ENCODE peak calls at places on chromosomes 13 and 19, in five cellular contexts. J, L, O, A and G are unnamed samples.

GRCh38 chr19:3687774-3688706 is 12.2 kb downstream of the PIP5K1C start:
- DNase-seq in J (peak), L (peak), O (no peak), A (no peak), G (no peak)

GRCh38 chr13:49020940-49021548 is 45.3 kb downstream of the FNDC3A start:
- DNase-seq in J (no peak), L (no peak), O (no peak), A (no peak), G (no peak)

GRCh38 chr13:21546372-21546771 is 57.6 kb downstream of the MICU2 start:
- DNase-seq in J (no peak), L (no peak), O (no peak), A (no peak), G (no peak)

GRCh38 chr13:40589285-40590109 is 76.9 kb downstream of the FOXO1 start:
- DNase-seq in J (no peak), L (peak), O (peak), A (no peak), G (no peak)

GRCh38 chr13:97278395-97279078 is 56.4 kb downstream of the MBNL2 start:
- DNase-seq in J (peak), L (no peak), O (no peak), A (no peak), G (no peak)

GRCh38 chr19:12834976-12835757 is 788 bp upstream of the RTBDN start:
- DNase-seq in J (peak), L (no peak), O (no peak), A (no peak), G (no peak)

GRCh38 chr19:46618670-46619231 is 6.1 kb downstream of the PTGIR start:
- DNase-seq in J (peak), L (no peak), O (no peak), A (no peak), G (no peak)

GRCh38 chr13:111584101-111584500 is 263.7 kb downstream of the TEX29 start:
- DNase-seq in J (no peak), L (no peak), O (no peak), A (no peak), G (no peak)

GRCh38 chr13:94312511-94313191 is 166.8 kb downstream of the DCT start:
- DNase-seq in J (no peak), L (no peak), O (no peak), A (no peak), G (no peak)

GRCh38 chr19:55626350-55626749 is 2.0 kb upstream of the ZNF784 start:
- DNase-seq in J (peak), L (no peak), O (no peak), A (peak), G (no peak)

GRCh38 chr13:80204642-80205041 is 136.3 kb downstream of the SPRY2 start:
- DNase-seq in J (no peak), L (no peak), O (no peak), A (no peak), G (no peak)

GRCh38 chr13:93775507-93776108 is 549.0 kb downstream of the GPC6 start:
- DNase-seq in J (no peak), L (no peak), O (no peak), A (no peak), G (no peak)

GRCh38 chr19:18119243-18120105 is 21.9 kb downstream of the MAST3 start:
- DNase-seq in J (no peak), L (no peak), O (no peak), A (peak), G (no peak)

GRCh38 chr19:53037101-53038097 is 7.1 kb upstream of the ERVV-2 start:
- DNase-seq in J (peak), L (no peak), O (no peak), A (no peak), G (no peak)

GRCh38 chr13:44368062-44368591 is 5.5 kb upstream of the SERP2 start:
- DNase-seq in J (no peak), L (no peak), O (no peak), A (no peak), G (no peak)
- H3K27ac ChIP-seq in J (no peak), L (no peak), O (no peak), A (no peak), G (no peak)

DNA sequence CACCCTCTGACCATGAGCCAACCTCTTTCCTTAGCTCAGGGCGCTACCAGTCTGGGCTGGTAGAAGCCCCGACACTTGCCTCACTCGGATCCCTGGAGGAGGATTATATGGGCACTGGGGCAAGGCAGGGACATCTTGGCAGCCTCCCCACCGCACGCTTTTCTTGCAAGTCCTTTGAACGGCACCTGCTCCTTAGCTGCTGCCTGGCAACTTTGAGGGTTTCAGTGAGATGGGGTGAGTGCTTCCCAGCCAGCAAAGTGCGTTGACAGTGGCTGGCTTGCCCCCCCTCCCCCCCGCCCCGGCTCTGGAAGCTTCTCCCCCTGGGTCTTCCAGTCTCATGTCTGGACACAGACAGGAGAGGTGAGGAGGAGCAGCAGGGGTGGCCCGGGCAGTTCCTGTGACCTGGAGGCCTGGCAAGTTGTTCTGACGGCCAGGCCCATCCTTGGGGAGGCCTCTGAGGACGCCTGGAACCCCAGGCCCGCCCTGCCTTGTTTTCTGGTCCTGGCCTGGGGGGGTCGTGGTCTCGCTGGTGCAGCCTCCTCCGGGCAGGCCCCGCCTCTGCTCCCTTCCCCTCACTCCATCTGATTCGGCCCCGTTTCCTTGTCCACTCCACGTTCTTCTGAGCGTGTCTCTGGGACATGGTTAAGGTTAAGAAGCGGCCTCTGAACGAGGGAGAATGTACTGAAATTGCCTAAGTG is 75.2 kb downstream of the ATP11A start:
- DNase-seq in J (no peak), L (no peak), O (no peak), A (no peak), G (peak)
- H3K27ac ChIP-seq in J (no peak), L (no peak), O (no peak), A (no peak), G (no peak)

GRCh38 chr13:75724742-75725504 is 88.8 kb downstream of the LMO7 start:
- DNase-seq in J (no peak), L (no peak), O (no peak), A (no peak), G (no peak)

GRCh38 chr13:75721307-75721706 is 85.2 kb downstream of the LMO7 start:
- DNase-seq in J (no peak), L (no peak), O (no peak), A (no peak), G (no peak)

GRCh38 chr13:75723927-75724326 is 87.8 kb downstream of the LMO7 start:
- DNase-seq in J (no peak), L (no peak), O (no peak), A (no peak), G (no peak)

GRCh38 chr13:75726313-75726712 is 90.2 kb downstream of the LMO7 start:
- DNase-seq in J (no peak), L (no peak), O (no peak), A (no peak), G (no peak)

GRCh38 chr13:75725784-75726183 is 89.7 kb downstream of the LMO7 start:
- DNase-seq in J (no peak), L (no peak), O (no peak), A (no peak), G (no peak)
- H3K27ac ChIP-seq in J (no peak), L (no peak), O (no peak), A (no peak), G (no peak)

GRCh38 chr19:47644743-47645499 is 36.0 kb downstream of the BICRA start:
- DNase-seq in J (no peak), L (no peak), O (no peak), A (no peak), G (no peak)

GRCh38 chr19:47649588-47649987 is 40.7 kb downstream of the BICRA start:
- DNase-seq in J (no peak), L (no peak), O (no peak), A (no peak), G (no peak)

GRCh38 chr19:47643281-47643680 is 34.3 kb downstream of the BICRA start:
- DNase-seq in J (no peak), L (no peak), O (no peak), A (no peak), G (no peak)

GRCh38 chr19:47644199-47644598 is 35.3 kb downstream of the BICRA start:
- DNase-seq in J (no peak), L (no peak), O (no peak), A (no peak), G (no peak)

GRCh38 chr19:47646924-47647323 is 38.0 kb downstream of the BICRA start:
- DNase-seq in J (no peak), L (no peak), O (no peak), A (no peak), G (no peak)
- H3K27ac ChIP-seq in J (no peak), L (no peak), O (no peak), A (no peak), G (no peak)

DNA sequence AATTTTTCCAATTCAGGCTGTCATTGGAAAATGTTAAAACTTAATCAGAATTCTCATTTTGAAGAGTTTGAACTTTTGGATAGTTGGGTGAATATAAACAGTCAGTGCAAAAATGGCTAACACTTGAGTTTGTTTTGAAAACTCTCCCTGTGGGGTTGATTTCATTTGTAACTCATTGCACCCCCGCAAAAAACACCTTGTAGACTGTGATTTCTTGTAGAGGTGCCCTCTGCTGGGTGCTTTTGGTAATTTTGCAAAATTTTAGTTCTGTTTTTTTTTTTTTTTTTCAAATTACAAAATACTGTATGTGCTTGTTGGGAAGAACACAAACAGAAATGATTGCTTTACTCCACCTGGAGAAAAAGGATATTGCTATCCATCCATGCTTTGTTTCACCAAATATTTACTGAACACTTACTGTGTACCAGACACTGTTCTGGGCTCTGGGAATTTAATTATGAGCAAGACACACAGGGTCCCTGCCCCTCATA is 28.2 kb upstream of the GPI start:
- DNase-seq in J (no peak), L (no peak), O (no peak), A (no peak), G (no peak)
- H3K27ac ChIP-seq in J (no peak), L (no peak), O (no peak), A (no peak), G (no peak)

GRCh38 chr13:113004126-113004525 is 35.1 kb downstream of the MCF2L start:
- DNase-seq in J (no peak), L (no peak), O (no peak), A (no peak), G (no peak)

GRCh38 chr13:113001251-113002140 is 32.5 kb downstream of the MCF2L start:
- DNase-seq in J (no peak), L (no peak), O (no peak), A (no peak), G (peak)

GRCh38 chr13:113000575-113000974 is 31.6 kb downstream of the MCF2L start:
- DNase-seq in J (no peak), L (no peak), O (no peak), A (no peak), G (no peak)

GRCh38 chr13:113002891-113003290 is 33.9 kb downstream of the MCF2L start:
- DNase-seq in J (no peak), L (no peak), O (no peak), A (no peak), G (no peak)

DNA sequence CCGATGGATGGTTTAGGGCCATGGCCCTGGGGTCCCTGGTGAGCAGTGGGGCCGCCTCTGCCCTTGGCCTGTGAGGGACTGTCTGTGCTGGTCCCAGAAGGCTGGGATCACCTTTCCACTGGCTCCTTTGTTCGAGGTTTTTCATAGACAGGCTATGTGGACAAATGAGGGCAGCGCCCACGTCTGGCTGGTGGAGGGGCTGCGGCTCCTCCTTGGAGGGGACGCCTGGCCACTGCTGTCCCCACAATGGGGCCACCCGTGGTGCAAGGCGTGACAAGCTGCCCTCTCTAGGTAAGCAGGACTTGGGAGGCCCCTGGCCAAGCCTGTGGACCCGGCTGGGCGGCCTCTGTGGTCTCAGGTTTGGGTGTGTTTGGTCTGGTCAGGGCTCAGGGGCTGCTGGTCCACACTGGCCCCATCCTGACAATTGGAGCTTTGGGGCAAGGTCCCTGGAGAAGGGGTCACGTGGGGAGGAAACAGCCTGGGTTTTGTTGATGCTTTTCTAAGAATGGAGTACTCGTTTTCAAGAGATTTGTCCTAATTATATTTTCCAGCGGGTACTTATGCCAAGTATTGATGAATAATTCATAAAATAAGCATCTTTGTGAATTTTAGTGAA is 33.3 kb downstream of the MCF2L start:
- DNase-seq in J (no peak), L (no peak), O (no peak), A (no peak), G (no peak)
- H3K27ac ChIP-seq in J (no peak), L (no peak), O (no peak), A (no peak), G (no peak)

DNA sequence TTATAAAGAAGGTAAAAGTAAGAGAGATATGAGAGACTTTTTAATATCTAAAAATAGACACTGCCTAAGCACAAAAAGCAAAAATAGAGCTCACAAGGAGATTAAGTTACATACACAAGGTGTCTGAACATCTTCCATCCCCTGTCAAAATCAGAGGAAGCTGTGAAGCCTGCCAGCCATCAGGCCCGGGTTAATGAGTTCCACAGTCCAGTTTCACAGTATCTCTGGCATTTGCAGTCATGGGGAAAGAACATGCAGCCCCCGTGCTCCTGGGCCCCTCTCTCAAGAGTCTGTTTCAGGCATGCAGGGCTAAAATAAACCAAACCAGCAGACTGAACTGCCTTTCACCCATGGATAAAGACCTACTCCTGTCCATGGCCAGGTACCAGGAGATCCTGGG is 79.2 kb downstream of the TBC1D4 start:
- DNase-seq in J (peak), L (no peak), O (no peak), A (no peak), G (no peak)
- H3K27ac ChIP-seq in J (peak), L (no peak), O (no peak), A (no peak), G (no peak)